ENCODE peak calls at places on chromosomes 6 and 20, in four cellular contexts. O is cardiac muscle cell, X is fibroblast of pulmonary artery, J is fibroblast of mammary gland. T is an unnamed sample.

GRCh38 chr20:3909952-3910366 is 20.8 kb downstream of the PANK2 start:
- DNase-seq in X (no peak), J (no peak), O (no peak), T (no peak)

GRCh38 chr6:1135726-1136414 is 176.0 kb upstream of the FOXQ1 start:
- DNase-seq in X (no peak), O (no peak), J (peak), T (no peak)

GRCh38 chr20:37007898-37008649 is 56.6 kb upstream of the SAMHD1 start:
- DNase-seq in J (peak), X (peak), O (peak), T (peak)

GRCh38 chr6:160004018-160004417 is 35.1 kb downstream of the IGF2R start:
- DNase-seq in X (no peak), J (no peak), O (no peak), T (no peak)

GRCh38 chr6:1385129-1386042 is 4.0 kb upstream of the FOXF2 start:
- DNase-seq in J (no peak), X (no peak), O (no peak), T (no peak)

GRCh38 chr20:25117961-25118360 is 36.0 kb upstream of the VSX1 start:
- DNase-seq in J (no peak), X (no peak), O (no peak), T (no peak)

GRCh38 chr6:75579951-75580350 is 21.7 kb upstream of the SENP6 start:
- DNase-seq in X (no peak), O (no peak), J (no peak), T (peak)

GRCh38 chr6:1704711-1705110 is 95.0 kb downstream of the FOXC1 start:
- DNase-seq in J (no peak), X (no peak), O (no peak), T (no peak)

GRCh38 chr6:92737983-92738382 is 681.4 kb downstream of the EPHA7 start:
- DNase-seq in X (no peak), O (no peak), J (no peak), T (no peak)

GRCh38 chr20:23114018-23114417 is 27.9 kb upstream of the CD93 start:
- DNase-seq in O (no peak), J (no peak), X (peak), T (no peak)

GRCh38 chr6:25583906-25584305 is 68.1 kb upstream of the SCGN start:
- DNase-seq in O (no peak), X (no peak), J (no peak), T (no peak)

GRCh38 chr6:127483399-127484055 is 24.3 kb upstream of the KIAA0408 start:
- DNase-seq in X (no peak), O (no peak), J (no peak), T (no peak)
- H3K4me3 ChIP-seq in X (no peak), O (no peak), J (no peak), T (no peak)

DNA sequence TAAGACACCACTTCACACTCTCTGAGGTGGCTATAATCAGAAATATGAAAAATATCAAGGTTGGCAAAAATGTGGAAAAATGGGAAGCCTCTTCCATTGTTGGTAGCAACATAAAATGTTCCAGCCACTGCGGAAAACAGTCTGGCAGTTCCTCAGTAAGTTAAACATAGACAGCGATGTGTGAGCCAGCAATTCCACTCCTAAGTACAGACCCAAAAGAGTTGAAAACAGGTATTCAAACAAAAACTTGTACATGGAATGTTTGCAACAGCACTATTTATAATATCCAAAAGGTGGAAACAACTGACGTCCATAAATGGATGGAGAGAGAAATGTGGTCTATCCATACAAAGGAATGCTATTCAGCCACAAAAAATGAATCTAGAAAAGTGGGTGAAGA is 7.4 kb upstream of the PPDPF start:
- DNase-seq in O (no peak), J (no peak), X (no peak), T (no peak)
- TF ChIP-seq CTCF in O (no peak), J (no peak), X (no peak), T (no peak)

GRCh38 chr6:89084954-89085353 is 4.4 kb downstream of the PNRC1 start:
- DNase-seq in O (no peak), X (peak), J (no peak), T (no peak)
- H3K4me3 ChIP-seq in O (no peak), X (peak), J (no peak), T (no peak)

GRCh38 chr6:138372711-138373463 is 4.8 kb upstream of the SMIM28 start:
- DNase-seq in X (peak), O (no peak), J (peak), T (no peak)
- TF ChIP-seq CTCF in X (peak), O (no peak), J (no peak), T (no peak)

GRCh38 chr20:10368702-10369041 is 65.3 kb downstream of the MKKS start:
- DNase-seq in J (no peak), X (no peak), O (no peak), T (no peak)

GRCh38 chr20:10371467-10371866 is 62.6 kb downstream of the MKKS start:
- DNase-seq in O (no peak), X (no peak), J (no peak), T (no peak)

GRCh38 chr20:10369723-10370090 is 64.3 kb downstream of the MKKS start:
- DNase-seq in X (peak), J (peak), O (no peak), T (no peak)

GRCh38 chr20:10367921-10368701 is 65.9 kb downstream of the MKKS start:
- DNase-seq in O (no peak), X (no peak), J (no peak), T (no peak)

GRCh38 chr20:10370091-10370887 is 63.7 kb downstream of the MKKS start:
- DNase-seq in O (no peak), J (no peak), X (peak), T (no peak)
- H3K4me3 ChIP-seq in O (no peak), J (no peak), X (no peak), T (no peak)

GRCh38 chr20:46546293-46546692 is 4.2 kb downstream of the OCSTAMP start:
- DNase-seq in O (no peak), X (no peak), J (no peak), T (no peak)

GRCh38 chr20:46545077-46545826 is 5.2 kb downstream of the OCSTAMP start:
- DNase-seq in X (peak), O (no peak), J (peak), T (peak)

GRCh38 chr20:46546936-46547335 is 3.5 kb downstream of the OCSTAMP start:
- DNase-seq in O (no peak), X (no peak), J (no peak), T (no peak)

GRCh38 chr20:46544576-46544975 is 5.9 kb downstream of the OCSTAMP start:
- DNase-seq in J (peak), X (peak), O (no peak), T (no peak)

GRCh38 chr20:46545827-46546138 is 4.7 kb downstream of the OCSTAMP start:
- DNase-seq in O (no peak), X (no peak), J (no peak), T (no peak)
- TF ChIP-seq CTCF in O (no peak), X (no peak), J (no peak), T (no peak)

GRCh38 chr6:142420822-142421221 is 119.0 kb downstream of the ADGRG6 start:
- DNase-seq in O (no peak), J (no peak), X (no peak), T (no peak)
- H3K4me3 ChIP-seq in O (no peak), J (no peak), X (no peak), T (no peak)

GRCh38 chr6:55293116-55293515 is 34.2 kb upstream of the GFRAL start:
- DNase-seq in J (peak), X (peak), O (peak), T (peak)
- TF ChIP-seq CTCF in J (peak), X (peak), O (peak), T (peak)

GRCh38 chr6:28587011-28587745 is 61.5 kb downstream of the GPX5 start:
- DNase-seq in J (peak), O (peak), X (peak), T (peak)
- H3K4me3 ChIP-seq in J (peak), O (peak), X (peak), T (peak)